ENCODE peak calls at places on chromosomes 3 and 15, in six cellular contexts. One of them, this sample, is unnamed. For H3K4me1 and H3K9me3, the result is how much of the 10 kb centered on the place peaks cover.

GRCh38 chr3:64462203-64463120 is 225.3 kb downstream of the ADAMTS9 start:
- DNase-seq in tibial artery: no peak
- DNase-seq in PC-3: no peak
- DNase-seq in SJSA1: peak
- DNase-seq in A673: no peak
- DNase-seq in transverse colon: no peak
- DNase-seq in this sample: no peak

GRCh38 chr15:83869329-83869728 is 215.4 kb downstream of the ADAMTSL3 start:
- DNase-seq in transverse colon: no peak
- DNase-seq in tibial artery: no peak
- DNase-seq in PC-3: no peak
- DNase-seq in SJSA1: no peak
- DNase-seq in A673: no peak
- DNase-seq in this sample: no peak

GRCh38 chr3:117398166-117398954 is 688.8 kb downstream of the TUSC7 start:
- DNase-seq in tibial artery: no peak
- DNase-seq in transverse colon: no peak
- DNase-seq in PC-3: no peak
- DNase-seq in SJSA1: no peak
- DNase-seq in A673: no peak
- DNase-seq in this sample: no peak

GRCh38 chr3:131630117-131630516 is 127.3 kb upstream of the MRPL3 start:
- DNase-seq in A673: no peak
- DNase-seq in SJSA1: no peak
- DNase-seq in tibial artery: no peak
- DNase-seq in transverse colon: no peak
- DNase-seq in PC-3: peak
- DNase-seq in this sample: no peak

GRCh38 chr3:5731100-5731499 is 543.6 kb downstream of the EDEM1 start:
- DNase-seq in PC-3: peak
- DNase-seq in A673: peak
- DNase-seq in transverse colon: no peak
- DNase-seq in tibial artery: no peak
- DNase-seq in SJSA1: no peak
- DNase-seq in this sample: no peak

GRCh38 chr15:31455499-31455898 is 128.9 kb downstream of the KLF13 start:
- DNase-seq in SJSA1: no peak
- DNase-seq in tibial artery: no peak
- DNase-seq in A673: no peak
- DNase-seq in transverse colon: no peak
- DNase-seq in PC-3: no peak
- DNase-seq in this sample: no peak

GRCh38 chr3:16697437-16698258 is 92.4 kb upstream of the DAZL start:
- DNase-seq in tibial artery: no peak
- DNase-seq in transverse colon: no peak
- DNase-seq in PC-3: peak
- DNase-seq in SJSA1: no peak
- DNase-seq in A673: no peak
- DNase-seq in this sample: no peak

GRCh38 chr3:40487172-40487571 is 10.2 kb downstream of the ZNF619 start:
- DNase-seq in transverse colon: no peak
- DNase-seq in A673: no peak
- DNase-seq in SJSA1: no peak
- DNase-seq in PC-3: no peak
- DNase-seq in tibial artery: no peak
- DNase-seq in this sample: no peak

GRCh38 chr3:164375538-164375937 is 702.8 kb downstream of the SI start:
- DNase-seq in SJSA1: no peak
- DNase-seq in transverse colon: no peak
- DNase-seq in tibial artery: no peak
- DNase-seq in A673: no peak
- DNase-seq in PC-3: no peak
- DNase-seq in this sample: no peak

GRCh38 chr3:155560135-155560534 is 184.7 kb downstream of the PLCH1 start:
- DNase-seq in transverse colon: no peak
- DNase-seq in tibial artery: no peak
- DNase-seq in PC-3: no peak
- DNase-seq in SJSA1: peak
- DNase-seq in A673: no peak
- DNase-seq in this sample: no peak

GRCh38 chr3:65951836-65952505 is 86.7 kb downstream of the MAGI1 start:
- DNase-seq in PC-3: peak
- DNase-seq in SJSA1: no peak
- DNase-seq in transverse colon: no peak
- DNase-seq in tibial artery: no peak
- DNase-seq in A673: no peak
- DNase-seq in this sample: no peak

GRCh38 chr3:162354343-162354742 is 857.7 kb downstream of the OTOL1 start:
- DNase-seq in PC-3: no peak
- DNase-seq in SJSA1: no peak
- DNase-seq in tibial artery: no peak
- DNase-seq in A673: no peak
- DNase-seq in transverse colon: no peak
- DNase-seq in this sample: no peak

GRCh38 chr15:58903232-58903631 is 30.2 kb downstream of the SLTM start:
- DNase-seq in SJSA1: no peak
- DNase-seq in A673: no peak
- DNase-seq in transverse colon: no peak
- DNase-seq in tibial artery: no peak
- DNase-seq in PC-3: no peak
- DNase-seq in this sample: no peak

GRCh38 chr3:99520511-99520910 is 117.9 kb upstream of the COL8A1 start:
- DNase-seq in tibial artery: no peak
- DNase-seq in PC-3: peak
- DNase-seq in A673: no peak
- DNase-seq in SJSA1: no peak
- DNase-seq in transverse colon: no peak
- DNase-seq in this sample: no peak

GRCh38 chr3:13648060-13648743 is 99.3 kb downstream of the FBLN2 start:
- DNase-seq in A673: peak
- DNase-seq in PC-3: peak
- DNase-seq in transverse colon: peak
- DNase-seq in SJSA1: peak
- DNase-seq in tibial artery: peak
- DNase-seq in this sample: peak

GRCh38 chr3:192417012-192417411 is 310.3 kb downstream of the FGF12 start:
- DNase-seq in PC-3: no peak
- DNase-seq in A673: peak
- DNase-seq in SJSA1: no peak
- DNase-seq in transverse colon: no peak
- DNase-seq in tibial artery: no peak
- DNase-seq in this sample: no peak

GRCh38 chr15:92158426-92158825 is 235.3 kb upstream of the ST8SIA2 start:
- DNase-seq in A673: no peak
- DNase-seq in SJSA1: no peak
- DNase-seq in transverse colon: no peak
- DNase-seq in PC-3: peak
- DNase-seq in tibial artery: no peak
- DNase-seq in this sample: peak

GRCh38 chr3:169813757-169814517 is 1.2 kb upstream of the LRRC34 start:
- DNase-seq in tibial artery: no peak
- DNase-seq in A673: peak
- DNase-seq in transverse colon: peak
- DNase-seq in SJSA1: no peak
- DNase-seq in PC-3: no peak
- DNase-seq in this sample: peak

GRCh38 chr15:64000183-64000710 is 46.0 kb downstream of the DAPK2 start:
- DNase-seq in SJSA1: no peak
- DNase-seq in A673: no peak
- DNase-seq in PC-3: no peak
- DNase-seq in tibial artery: no peak
- DNase-seq in transverse colon: no peak
- DNase-seq in this sample: no peak

GRCh38 chr15:64857421-64857820 is 15.7 kb downstream of the PLEKHO2 start:
- DNase-seq in PC-3: no peak
- DNase-seq in transverse colon: no peak
- DNase-seq in SJSA1: peak
- DNase-seq in A673: no peak
- DNase-seq in tibial artery: no peak
- DNase-seq in this sample: no peak

DNA sequence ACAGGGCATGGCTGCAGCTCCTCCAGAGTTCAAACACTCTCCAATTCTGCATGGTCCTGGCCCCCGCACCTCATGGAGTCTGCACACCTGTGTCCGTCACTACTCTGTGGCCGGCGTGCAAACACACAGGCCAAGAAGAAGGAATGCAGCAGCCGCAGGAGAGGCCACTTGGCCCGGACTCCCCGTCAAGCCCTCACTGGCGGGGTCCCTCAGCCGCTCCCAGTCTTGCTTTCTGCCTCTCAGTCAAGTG is 16.3 kb downstream of the TNK2 start:
- DNase-seq in A673: no peak
- DNase-seq in SJSA1: no peak
- DNase-seq in transverse colon: no peak
- DNase-seq in PC-3: no peak
- DNase-seq in tibial artery: no peak
- DNase-seq in this sample: no peak
- H3K4me1 ChIP-seq in A673: under half
- H3K4me1 ChIP-seq in SJSA1: under half
- H3K4me1 ChIP-seq in transverse colon: under half
- H3K4me1 ChIP-seq in PC-3: under half
- H3K4me1 ChIP-seq in tibial artery: under half
- H3K4me1 ChIP-seq in this sample: under half

GRCh38 chr3:111636506-111636905 is 41.4 kb upstream of the ZBED2 start:
- DNase-seq in PC-3: no peak
- DNase-seq in SJSA1: no peak
- DNase-seq in tibial artery: no peak
- DNase-seq in A673: no peak
- DNase-seq in transverse colon: no peak
- DNase-seq in this sample: no peak
- H3K9me3 ChIP-seq in PC-3: under half
- H3K9me3 ChIP-seq in SJSA1: under half
- H3K9me3 ChIP-seq in tibial artery: under half
- H3K9me3 ChIP-seq in A673: under half
- H3K9me3 ChIP-seq in transverse colon: under half
- H3K9me3 ChIP-seq in this sample: under half

DNA sequence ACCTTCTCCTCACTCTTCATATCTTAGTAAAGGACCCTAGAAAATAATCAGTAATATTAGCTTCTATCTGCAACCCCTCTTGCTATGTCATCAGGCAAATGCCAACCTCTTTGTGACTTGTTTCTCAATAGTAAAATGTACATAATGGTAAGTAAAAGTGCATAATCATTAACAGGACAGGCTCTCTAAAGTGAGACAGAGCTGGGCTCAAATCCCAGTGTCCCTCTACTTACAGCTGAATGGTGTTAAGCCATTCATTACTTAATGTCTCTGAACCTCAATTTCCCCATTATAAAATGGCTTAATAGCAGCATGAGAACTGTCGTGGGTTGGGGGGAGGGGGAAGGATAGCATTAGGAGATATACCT is 62.6 kb upstream of the ATP11B start:
- DNase-seq in A673: no peak
- DNase-seq in SJSA1: no peak
- DNase-seq in transverse colon: no peak
- DNase-seq in PC-3: no peak
- DNase-seq in tibial artery: no peak
- DNase-seq in this sample: no peak
- H3K4me3 ChIP-seq in A673: no peak
- H3K4me3 ChIP-seq in SJSA1: no peak
- H3K4me3 ChIP-seq in transverse colon: no peak
- H3K4me3 ChIP-seq in PC-3: no peak
- H3K4me3 ChIP-seq in tibial artery: no peak
- H3K4me3 ChIP-seq in this sample: no peak

DNA sequence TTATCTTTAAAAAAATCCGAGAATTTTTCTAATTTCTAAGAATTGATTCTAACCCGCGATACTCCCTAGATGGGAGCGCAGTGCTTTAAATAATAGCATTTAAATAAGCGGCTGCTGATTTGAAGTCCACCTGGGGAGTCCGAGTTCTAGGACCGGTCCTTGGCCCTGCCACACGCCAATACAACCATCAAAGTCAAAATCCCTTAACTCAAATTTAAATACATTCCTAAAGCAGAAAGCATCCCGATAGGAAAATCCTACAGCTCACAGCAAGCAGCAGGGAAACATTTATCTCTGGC is 508 bp upstream of the ECT2 start:
- DNase-seq in PC-3: no peak
- DNase-seq in SJSA1: no peak
- DNase-seq in A673: no peak
- DNase-seq in tibial artery: no peak
- DNase-seq in transverse colon: no peak
- DNase-seq in this sample: no peak
- H3K4me1 ChIP-seq in PC-3: half or more
- H3K4me1 ChIP-seq in SJSA1: under half
- H3K4me1 ChIP-seq in A673: under half
- H3K4me1 ChIP-seq in tibial artery: under half
- H3K4me1 ChIP-seq in transverse colon: under half
- H3K4me1 ChIP-seq in this sample: under half

GRCh38 chr15:61613138-61613537 is 384.0 kb upstream of the RORA start:
- DNase-seq in PC-3: no peak
- DNase-seq in tibial artery: no peak
- DNase-seq in transverse colon: no peak
- DNase-seq in SJSA1: no peak
- DNase-seq in A673: no peak
- DNase-seq in this sample: no peak
- H3K9me3 ChIP-seq in PC-3: under half
- H3K9me3 ChIP-seq in tibial artery: under half
- H3K9me3 ChIP-seq in transverse colon: under half
- H3K9me3 ChIP-seq in SJSA1: under half
- H3K9me3 ChIP-seq in A673: under half
- H3K9me3 ChIP-seq in this sample: under half

GRCh38 chr15:88983861-88984429 is 70.8 kb upstream of the MFGE8 start:
- DNase-seq in transverse colon: no peak
- DNase-seq in A673: no peak
- DNase-seq in PC-3: no peak
- DNase-seq in SJSA1: no peak
- DNase-seq in tibial artery: no peak
- DNase-seq in this sample: no peak

GRCh38 chr15:88980498-88980897 is 67.3 kb upstream of the MFGE8 start:
- DNase-seq in transverse colon: no peak
- DNase-seq in A673: no peak
- DNase-seq in tibial artery: no peak
- DNase-seq in PC-3: no peak
- DNase-seq in SJSA1: no peak
- DNase-seq in this sample: no peak

GRCh38 chr15:88982946-88983342 is 69.8 kb upstream of the MFGE8 start:
- DNase-seq in SJSA1: no peak
- DNase-seq in transverse colon: no peak
- DNase-seq in tibial artery: no peak
- DNase-seq in A673: no peak
- DNase-seq in PC-3: no peak
- DNase-seq in this sample: no peak

GRCh38 chr15:88981244-88982215 is 68.4 kb upstream of the MFGE8 start:
- DNase-seq in tibial artery: no peak
- DNase-seq in transverse colon: no peak
- DNase-seq in SJSA1: no peak
- DNase-seq in A673: no peak
- DNase-seq in PC-3: peak
- DNase-seq in this sample: no peak

GRCh38 chr15:88982304-88982945 is 69.2 kb upstream of the MFGE8 start:
- DNase-seq in SJSA1: no peak
- DNase-seq in A673: no peak
- DNase-seq in tibial artery: peak
- DNase-seq in PC-3: peak
- DNase-seq in transverse colon: peak
- DNase-seq in this sample: no peak
- H3K4me3 ChIP-seq in SJSA1: no peak
- H3K4me3 ChIP-seq in A673: no peak
- H3K4me3 ChIP-seq in tibial artery: no peak
- H3K4me3 ChIP-seq in PC-3: no peak
- H3K4me3 ChIP-seq in transverse colon: no peak
- H3K4me3 ChIP-seq in this sample: no peak

GRCh38 chr15:90006217-90007088 is 5.3 kb downstream of the ZNF710 start:
- DNase-seq in SJSA1: no peak
- DNase-seq in tibial artery: no peak
- DNase-seq in PC-3: peak
- DNase-seq in transverse colon: no peak
- DNase-seq in A673: no peak
- DNase-seq in this sample: no peak
- H3K4me1 ChIP-seq in SJSA1: under half
- H3K4me1 ChIP-seq in tibial artery: under half
- H3K4me1 ChIP-seq in PC-3: under half
- H3K4me1 ChIP-seq in transverse colon: under half
- H3K4me1 ChIP-seq in A673: under half
- H3K4me1 ChIP-seq in this sample: under half